ENCODE peak calls at places on chromosomes 3 and 15, in eight cellular contexts. M, F, Y, K, N, X, C and E are unnamed samples.

GRCh38 chr15:25793354-25794050 is 69.6 kb downstream of the ATP10A start:
- DNase-seq in F (no peak), X (no peak), K (peak), C (no peak), N (no peak), Y (no peak), M (no peak), E (no peak)

GRCh38 chr15:52673312-52673711 is 5.9 kb downstream of the ATOSA start:
- DNase-seq in M (no peak), C (no peak), Y (no peak), X (no peak), N (no peak), K (no peak), F (no peak), E (no peak)

GRCh38 chr3:123406598-123406997 is 42.3 kb downstream of the ADCY5 start:
- DNase-seq in N (peak), Y (no peak), X (no peak), F (no peak), M (no peak), K (no peak), C (no peak), E (peak)

GRCh38 chr3:66239513-66240135 is 18.8 kb downstream of the SLC25A26 start:
- DNase-seq in X (peak), M (no peak), K (no peak), N (no peak), C (no peak), F (no peak), Y (no peak), E (no peak)

GRCh38 chr3:9678493-9678892 is 25.1 kb upstream of the CPNE9 start:
- DNase-seq in M (no peak), C (no peak), N (peak), F (no peak), Y (no peak), K (no peak), X (no peak), E (no peak)

GRCh38 chr3:153785901-153786300 is 335.3 kb upstream of the ARHGEF26 start:
- DNase-seq in Y (no peak), F (no peak), M (no peak), C (no peak), X (no peak), N (no peak), K (no peak), E (no peak)

GRCh38 chr3:30681276-30682211 is 75.1 kb downstream of the TGFBR2 start:
- DNase-seq in N (peak), C (peak), X (no peak), F (peak), Y (peak), K (no peak), M (peak), E (no peak)

GRCh38 chr3:73786346-73786807 is 161.6 kb upstream of the PDZRN3 start:
- DNase-seq in Y (peak), N (no peak), C (no peak), M (peak), K (no peak), F (peak), X (no peak), E (no peak)

GRCh38 chr3:180875071-180875698 is 37.3 kb upstream of the FXR1 start:
- DNase-seq in C (no peak), K (no peak), Y (no peak), M (no peak), N (no peak), F (no peak), X (no peak), E (no peak)

GRCh38 chr3:48474619-48475018 is 28.1 kb downstream of the ATRIP start:
- DNase-seq in X (no peak), M (no peak), N (no peak), Y (peak), K (no peak), C (peak), F (no peak), E (no peak)

GRCh38 chr3:72550582-72551262 is 297.5 kb downstream of the SHQ1 start:
- DNase-seq in K (peak), Y (no peak), M (no peak), C (no peak), X (no peak), N (no peak), F (no peak), E (no peak)

GRCh38 chr3:169771651-169772529 is 1.3 kb upstream of the MYNN start:
- DNase-seq in C (no peak), M (peak), Y (peak), N (peak), X (peak), K (no peak), F (peak), E (peak)

GRCh38 chr15:35019401-35020327 is 31.6 kb upstream of the ZNF770 start:
- DNase-seq in X (no peak), M (peak), F (no peak), C (no peak), Y (no peak), K (no peak), N (no peak), E (no peak)

GRCh38 chr3:133568294-133569014 is 5.0 kb upstream of the CDV3 start:
- DNase-seq in M (peak), Y (peak), K (no peak), N (no peak), F (no peak), C (no peak), X (no peak), E (no peak)

GRCh38 chr3:30471076-30471475 is 135.3 kb upstream of the TGFBR2 start:
- DNase-seq in X (no peak), F (no peak), C (no peak), K (no peak), M (peak), Y (no peak), N (no peak), E (no peak)

DNA sequence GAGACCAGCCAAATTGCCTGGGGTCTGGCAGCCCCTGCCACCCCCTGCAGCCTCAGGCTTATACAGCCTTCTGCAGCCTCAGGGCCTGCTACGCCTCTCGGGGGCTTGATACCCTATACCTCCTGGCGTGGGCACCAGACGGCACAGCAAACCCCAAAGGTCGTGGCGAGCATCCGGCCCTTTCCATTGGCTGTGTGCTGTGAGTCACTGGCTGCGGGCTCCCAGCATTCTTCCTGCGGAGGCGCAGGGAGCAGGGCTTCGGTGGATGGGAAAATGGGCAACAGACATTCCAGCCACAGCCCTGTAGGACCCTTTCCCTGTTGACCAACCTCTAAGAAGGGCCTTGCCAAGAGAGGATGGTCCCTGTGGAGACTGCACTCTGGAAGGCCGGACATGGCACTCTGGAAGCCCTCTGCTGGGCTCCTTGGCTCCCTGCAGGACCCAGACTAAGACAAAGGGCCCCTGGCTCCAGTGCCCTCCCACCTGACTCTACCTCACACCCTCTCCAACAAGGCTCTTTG is 59.6 kb downstream of the ITGA11 start:
- DNase-seq in N (no peak), Y (no peak), X (no peak), K (no peak), F (no peak), C (no peak), M (peak), E (no peak)
- TF ChIP-seq CTCF in N (peak), Y (peak), X (no peak), K (no peak), F (peak), C (no peak), M (peak), E (no peak)

GRCh38 chr15:88896339-88897033 is 1.1 kb upstream of the HAPLN3 start:
- DNase-seq in N (no peak), K (no peak), X (no peak), C (peak), Y (no peak), F (no peak), M (no peak), E (no peak)
- TF ChIP-seq CTCF in N (no peak), K (no peak), X (no peak), C (no peak), Y (no peak), F (no peak), M (no peak), E (no peak)

GRCh38 chr3:104269771-104270170 is 1096.9 kb upstream of the ALCAM start:
- DNase-seq in Y (no peak), C (peak), X (no peak), N (no peak), F (no peak), M (no peak), K (no peak), E (no peak)

GRCh38 chr3:104275199-104275598 is 1091.5 kb upstream of the ALCAM start:
- DNase-seq in N (no peak), Y (no peak), C (no peak), K (no peak), F (no peak), M (no peak), X (no peak), E (no peak)

DNA sequence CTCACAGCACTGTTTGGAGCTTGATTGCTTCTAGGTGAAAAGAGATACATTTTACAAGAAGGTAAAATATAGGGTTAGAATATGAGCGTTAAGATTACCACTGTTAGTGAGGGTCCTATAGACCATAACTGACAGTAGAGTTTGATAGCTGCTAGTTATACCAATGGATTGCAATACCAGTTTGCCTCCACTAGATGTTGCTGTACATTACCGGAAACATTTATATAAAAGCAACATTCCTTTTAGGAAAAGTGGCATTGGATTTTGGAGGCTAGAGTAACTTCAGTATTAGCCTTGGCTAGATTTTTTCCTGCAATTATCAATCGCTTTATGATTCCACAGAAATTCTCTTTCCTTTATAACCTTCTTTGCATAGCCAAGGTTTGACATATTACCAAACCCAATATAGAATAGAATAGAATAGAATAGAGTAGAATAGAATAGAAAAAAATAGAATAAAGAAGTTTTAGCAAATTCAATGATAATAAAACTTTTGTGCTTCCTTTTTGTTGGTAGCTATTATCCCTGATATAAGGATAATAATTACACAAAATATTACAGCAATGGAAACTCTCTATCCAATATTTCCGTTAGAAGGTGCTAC is 1093.6 kb upstream of the ALCAM start:
- DNase-seq in N (no peak), K (no peak), Y (peak), M (peak), C (no peak), F (no peak), X (no peak), E (peak)
- TF ChIP-seq CTCF in N (peak), K (peak), Y (peak), M (peak), C (peak), F (peak), X (peak), E (no peak)

DNA sequence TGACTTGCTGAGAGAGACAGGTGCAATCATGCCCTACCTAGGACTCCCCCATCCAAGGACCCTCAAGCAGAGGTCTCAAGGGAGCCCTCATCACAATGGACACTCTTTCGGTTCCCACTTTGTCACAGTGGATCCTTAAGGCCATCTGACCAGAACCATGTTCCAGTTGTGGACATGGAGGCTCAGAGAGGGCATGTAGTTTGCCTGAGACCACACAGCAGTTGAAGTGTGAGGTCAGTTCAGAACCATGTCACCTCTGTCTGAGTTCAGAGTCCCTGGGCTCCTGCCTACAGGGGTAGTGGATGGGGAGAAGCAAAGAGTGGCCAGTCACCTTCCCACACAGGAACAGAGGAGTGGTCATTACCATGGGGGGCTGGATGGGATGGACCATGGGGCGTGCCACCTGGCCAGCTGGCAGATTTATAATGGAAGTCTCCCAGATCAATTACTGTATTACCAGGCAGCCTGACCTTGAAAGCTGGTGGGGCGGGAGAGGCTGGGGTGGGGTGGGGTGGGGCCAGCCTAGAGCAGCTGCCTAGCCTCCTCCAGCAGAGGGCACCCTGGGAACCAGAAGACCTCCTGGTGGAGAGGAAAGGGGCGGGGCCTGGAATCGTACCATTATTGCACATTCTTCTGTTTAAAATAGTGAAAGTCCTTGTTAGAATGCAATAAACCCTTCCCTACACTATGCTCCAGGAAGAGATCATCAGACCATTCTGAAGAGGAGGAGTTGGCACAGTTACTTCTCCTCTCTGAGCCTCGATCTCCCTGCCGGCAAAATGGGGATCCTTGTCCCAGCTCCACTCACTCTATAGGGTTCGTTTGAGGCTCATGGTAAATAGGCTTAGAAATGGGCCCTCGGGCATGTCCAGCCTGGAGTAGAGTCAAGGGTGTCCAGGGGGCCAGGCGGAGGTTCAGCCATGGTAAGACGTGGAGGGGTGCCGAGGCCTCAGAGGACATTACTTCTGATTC is 26.9 kb upstream of the LINGO1 start:
- DNase-seq in K (peak), N (peak), Y (peak), X (peak), M (peak), F (no peak), C (no peak), E (peak)
- TF ChIP-seq CTCF in K (no peak), N (peak), Y (peak), X (peak), M (peak), F (no peak), C (no peak), E (peak)

DNA sequence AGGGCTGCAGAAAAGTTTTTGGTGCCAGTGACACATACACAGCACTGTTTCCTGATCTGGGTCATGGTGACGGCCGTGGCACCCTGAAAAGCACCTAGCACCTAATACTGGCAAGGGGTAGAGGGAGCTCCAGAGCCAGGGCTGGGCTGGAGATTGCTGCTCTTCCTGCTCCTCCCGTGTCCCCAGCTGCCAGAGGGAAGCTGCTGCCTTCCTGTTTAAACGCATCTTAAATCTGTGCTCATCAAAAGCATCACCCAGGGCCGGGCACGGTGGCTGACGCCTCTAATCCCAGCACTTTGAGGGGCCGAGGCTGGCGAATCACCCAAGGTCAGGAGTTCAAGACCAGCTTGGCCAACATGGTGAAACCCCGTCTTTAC is 156.7 kb upstream of the MEF2A start:
- DNase-seq in C (no peak), Y (peak), X (peak), N (peak), F (no peak), M (peak), K (peak), E (peak)
- TF ChIP-seq CTCF in C (no peak), Y (peak), X (no peak), N (peak), F (peak), M (peak), K (peak), E (peak)

GRCh38 chr3:118629821-118630220 is 404.8 kb downstream of the IGSF11 start:
- DNase-seq in F (no peak), N (no peak), M (no peak), Y (no peak), C (no peak), X (no peak), K (no peak), E (no peak)

DNA sequence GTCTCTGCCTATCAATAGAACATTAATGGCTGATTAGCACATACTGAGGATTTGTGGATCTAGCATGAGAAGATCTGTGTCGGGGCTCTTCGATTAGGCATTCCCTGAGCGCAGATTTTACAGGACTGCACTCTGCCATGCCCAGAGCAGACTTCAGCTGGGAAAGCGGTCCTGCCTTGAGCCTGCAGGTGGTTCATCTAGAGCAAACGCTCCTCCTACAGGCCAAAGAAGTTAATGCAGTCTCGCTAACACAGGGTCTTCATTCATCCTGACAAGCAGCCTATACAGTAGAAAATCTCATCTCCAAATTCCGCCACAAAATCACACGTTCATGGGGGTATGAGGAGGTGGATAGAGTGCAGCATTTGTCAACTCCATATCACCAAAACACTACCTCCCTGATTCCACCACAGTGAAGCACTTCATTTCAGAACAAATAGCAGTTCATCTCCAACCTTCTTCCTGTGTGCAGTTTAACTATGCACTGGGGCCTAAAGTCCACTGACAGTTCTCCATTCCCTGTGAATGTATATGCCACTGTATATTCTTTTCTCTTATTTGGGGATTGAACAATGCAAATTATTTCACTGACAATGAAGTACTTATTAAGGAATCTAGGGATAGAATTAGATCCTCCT is 405.8 kb downstream of the IGSF11 start:
- DNase-seq in K (peak), C (no peak), F (peak), Y (peak), N (peak), M (peak), X (peak), E (peak)
- TF ChIP-seq CTCF in K (peak), C (peak), F (peak), Y (peak), N (peak), M (peak), X (peak), E (peak)

GRCh38 chr15:64092864-64093626 is 593 bp downstream of the CIAO2A start:
- DNase-seq in M (peak), X (peak), N (peak), F (no peak), Y (peak), C (no peak), K (peak), E (peak)
- TF ChIP-seq CTCF in M (peak), X (peak), N (no peak), F (no peak), Y (no peak), C (no peak), K (peak), E (no peak)

DNA sequence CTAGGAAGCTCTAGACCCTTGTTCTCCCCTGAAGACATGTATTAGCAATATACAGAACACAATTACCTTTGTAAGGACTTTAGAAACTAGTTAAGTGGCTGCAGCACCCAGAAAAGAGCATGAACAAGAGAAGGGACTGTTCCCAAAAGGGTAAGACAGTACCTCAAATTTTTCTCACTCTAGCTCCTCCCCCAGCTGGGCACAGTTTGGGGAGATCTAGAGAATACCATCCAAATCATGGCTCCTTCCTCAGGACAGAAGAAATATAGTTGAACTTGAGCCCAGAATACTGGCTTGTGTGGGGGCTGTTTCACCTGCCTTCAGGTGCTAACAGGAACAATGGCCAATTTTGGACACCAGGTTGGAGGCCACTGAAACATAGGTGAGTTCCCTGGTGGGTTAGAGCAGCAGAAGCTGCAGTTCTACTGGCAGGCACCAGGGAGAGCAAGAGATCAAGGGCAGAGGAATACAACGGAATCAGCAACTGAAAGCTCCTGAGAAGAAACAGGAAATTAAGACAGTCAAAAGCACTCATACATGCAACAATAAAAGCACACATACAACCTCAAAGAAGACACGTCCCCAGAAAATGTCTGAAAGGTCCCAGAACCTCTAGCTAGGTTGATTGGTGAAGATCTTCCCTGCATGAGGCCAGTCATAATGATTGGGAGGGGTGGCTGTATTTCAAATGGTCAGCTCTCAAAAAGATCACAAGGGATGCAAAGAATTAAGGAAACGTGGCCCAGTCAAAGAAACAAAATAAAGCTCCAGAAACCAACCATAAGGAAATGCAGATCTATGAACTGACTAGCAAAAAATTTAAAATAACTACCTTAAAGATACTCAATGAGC is 104.9 kb upstream of the ASB14 start:
- DNase-seq in K (peak), M (peak), Y (peak), C (no peak), F (no peak), X (peak), N (no peak), E (no peak)
- TF ChIP-seq CTCF in K (peak), M (no peak), Y (peak), C (peak), F (peak), X (peak), N (peak), E (peak)